ENCODE peak calls at places on chromosomes 12 and 14, in seven cellular contexts. A, U, V, L, I, G and B are unnamed samples.
A peak's percentile ranks its signal among the peaks of the same experiment; 100 is the strongest.

GRCh38 chr12:76030378-76031080 is 1.0 kb downstream of the PHLDA1 start:
- DNase-seq in A (peak; percentile 58), U (peak; percentile 34), V (peak; percentile 49), L (no peak), I (peak; percentile 80), G (no peak), B (peak; percentile 87)

GRCh38 chr12:11830298-11830937 is 180.9 kb downstream of the ETV6 start:
- DNase-seq in A (no peak), U (no peak), V (no peak), L (no peak), I (no peak), G (no peak), B (no peak)

GRCh38 chr12:12273291-12273957 is 6.6 kb upstream of the LRP6 start:
- DNase-seq in A (no peak), U (no peak), V (no peak), L (no peak), I (no peak), G (no peak), B (no peak)

GRCh38 chr14:93112891-93113677 is 2.6 kb downstream of the ITPK1 start:
- DNase-seq in A (peak; percentile 75), U (peak; percentile 75), V (peak; percentile 64), L (peak; percentile 76), I (no peak), G (peak; percentile 52), B (no peak)

GRCh38 chr12:108696111-108696995 is 35.0 kb downstream of the CORO1C start:
- DNase-seq in A (no peak), U (no peak), V (no peak), L (no peak), I (no peak), G (peak; percentile 97), B (no peak)

GRCh38 chr14:32702571-32702970 is 236.1 kb upstream of the NPAS3 start:
- DNase-seq in A (peak; percentile 24), U (no peak), V (no peak), L (no peak), I (no peak), G (no peak), B (peak; percentile 36)

GRCh38 chr12:88579941-88580871 is at the start of gene KITLG:
- DNase-seq in A (peak; percentile 88), U (peak; percentile 62), V (no peak), L (peak; percentile 80), I (peak; percentile 95), G (peak; percentile 77), B (peak; percentile 93)

GRCh38 chr14:74595006-74595735 is 16.9 kb downstream of the LTBP2 start:
- DNase-seq in A (peak; percentile 77), U (no peak), V (no peak), L (no peak), I (no peak), G (no peak), B (peak; percentile 76)

GRCh38 chr14:54711812-54712211 is 144.9 kb downstream of the SAMD4A start:
- DNase-seq in A (no peak), U (no peak), V (peak; percentile 8), L (no peak), I (no peak), G (no peak), B (no peak)

GRCh38 chr14:76467843-76468242 is 91.9 kb downstream of the ESRRB start:
- DNase-seq in A (no peak), U (no peak), V (no peak), L (no peak), I (no peak), G (no peak), B (no peak)

GRCh38 chr12:89971880-89972279 is 263.2 kb upstream of the ATP2B1 start:
- DNase-seq in A (peak; percentile 69), U (no peak), V (no peak), L (no peak), I (no peak), G (no peak), B (no peak)

GRCh38 chr12:131391399-131391798 is 319.5 kb upstream of the SFSWAP start:
- DNase-seq in A (no peak), U (no peak), V (no peak), L (no peak), I (no peak), G (no peak), B (no peak)

GRCh38 chr14:50001146-50001998 is 108.5 kb downstream of the ARF6 start:
- DNase-seq in A (no peak), U (peak; percentile 51), V (peak; percentile 80), L (peak; percentile 65), I (peak; percentile 67), G (no peak), B (peak; percentile 57)

GRCh38 chr14:27390130-27390529 is 792.3 kb upstream of the NOVA1 start:
- DNase-seq in A (no peak), U (no peak), V (no peak), L (no peak), I (no peak), G (no peak), B (no peak)

GRCh38 chr14:29738950-29739349 is 188.7 kb downstream of the PRKD1 start:
- DNase-seq in A (no peak), U (no peak), V (no peak), L (no peak), I (no peak), G (no peak), B (no peak)

GRCh38 chr14:101774814-101775213 is 13.3 kb downstream of the PPP2R5C start:
- DNase-seq in A (no peak), U (no peak), V (no peak), L (no peak), I (no peak), G (no peak), B (no peak)

GRCh38 chr14:101774006-101774755 is 12.7 kb downstream of the PPP2R5C start:
- DNase-seq in A (no peak), U (no peak), V (no peak), L (no peak), I (no peak), G (no peak), B (no peak)

GRCh38 chr14:101773378-101773777 is 11.9 kb downstream of the PPP2R5C start:
- DNase-seq in A (no peak), U (no peak), V (no peak), L (no peak), I (no peak), G (no peak), B (no peak)

GRCh38 chr14:101770183-101770582 is 8.7 kb downstream of the PPP2R5C start:
- DNase-seq in A (no peak), U (no peak), V (no peak), L (no peak), I (no peak), G (no peak), B (no peak)

GRCh38 chr14:101772770-101773169 is 11.3 kb downstream of the PPP2R5C start:
- DNase-seq in A (no peak), U (no peak), V (no peak), L (no peak), I (no peak), G (no peak), B (no peak)
- H3K27ac ChIP-seq in A (no peak overlapping the region), U (no peak overlapping the region), V (no peak overlapping the region), L (no peak overlapping the region), I (peak overlapping the region; percentile 38), G (no peak overlapping the region), B (no peak overlapping the region)

GRCh38 chr14:94292526-94292871 is 569 bp downstream of the SERPINA10 start:
- DNase-seq in A (no peak), U (no peak), V (no peak), L (no peak), I (no peak), G (no peak), B (no peak)
- H3K4me3 ChIP-seq in A (no peak overlapping the region), U (no peak overlapping the region), V (no peak overlapping the region), L (no peak overlapping the region), I (no peak overlapping the region), G (no peak overlapping the region), B (no peak overlapping the region)

DNA sequence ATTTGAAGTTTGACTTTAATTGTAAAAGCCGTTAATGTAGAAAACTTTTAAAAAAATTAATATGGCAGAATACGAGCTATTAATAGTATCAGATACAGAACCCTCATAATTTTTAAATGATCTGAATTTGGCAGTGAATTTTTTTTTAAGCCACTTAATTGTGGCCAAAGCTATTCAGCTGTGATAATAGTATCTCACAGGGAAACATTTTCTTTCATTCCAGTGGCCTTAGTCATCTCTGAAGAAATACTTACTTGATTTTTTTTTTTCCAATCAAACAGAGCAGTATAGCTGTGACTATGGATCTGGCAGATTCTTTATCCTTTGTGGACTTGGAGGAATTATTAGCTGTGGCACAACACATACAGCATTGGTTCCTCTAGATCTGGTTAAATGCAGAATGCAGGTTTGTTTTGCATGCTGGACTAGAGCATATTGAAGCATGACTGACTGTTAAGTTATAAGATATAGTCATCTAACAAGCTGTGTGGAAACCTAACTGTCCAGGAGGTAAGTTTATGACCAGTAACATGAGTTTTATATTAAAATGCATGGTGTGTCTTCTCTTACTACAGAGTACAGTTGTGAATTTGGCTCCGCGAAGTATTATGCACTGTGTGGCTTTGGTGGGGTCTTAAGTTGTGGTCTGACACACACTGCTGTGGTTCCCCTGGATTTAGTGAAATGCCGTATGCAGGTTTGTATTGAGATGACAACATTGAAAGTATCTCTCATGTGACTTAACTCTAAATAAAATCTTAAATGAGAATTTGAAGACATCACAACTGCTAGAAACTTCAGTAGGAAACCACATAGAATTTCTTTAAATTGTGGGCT is 1.9 kb downstream of the SLC25A3 start:
- DNase-seq in A (peak; percentile 72), U (no peak), V (peak; percentile 60), L (peak; percentile 25), I (no peak), G (peak; percentile 29), B (no peak)
- H3K27ac ChIP-seq in A (peak overlapping the region; percentile 67), U (peak overlapping the region; percentile 97), V (peak overlapping the region; percentile 98), L (peak overlapping the region; percentile 96), I (peak overlapping the region; percentile 95), G (no peak overlapping the region), B (peak overlapping the region; percentile 98)

GRCh38 chr12:65875635-65876034 is 51.4 kb downstream of the HMGA2 start:
- DNase-seq in A (no peak), U (no peak), V (no peak), L (no peak), I (no peak), G (no peak), B (no peak)

GRCh38 chr12:65868133-65868705 is 43.9 kb downstream of the HMGA2 start:
- DNase-seq in A (peak; percentile 59), U (no peak), V (no peak), L (no peak), I (no peak), G (peak; percentile 80), B (no peak)

GRCh38 chr12:65867428-65867827 is 43.1 kb downstream of the HMGA2 start:
- DNase-seq in A (peak; percentile 40), U (no peak), V (no peak), L (no peak), I (no peak), G (no peak), B (no peak)

GRCh38 chr12:65868878-65869277 is 44.6 kb downstream of the HMGA2 start:
- DNase-seq in A (no peak), U (no peak), V (no peak), L (no peak), I (no peak), G (no peak), B (no peak)

DNA sequence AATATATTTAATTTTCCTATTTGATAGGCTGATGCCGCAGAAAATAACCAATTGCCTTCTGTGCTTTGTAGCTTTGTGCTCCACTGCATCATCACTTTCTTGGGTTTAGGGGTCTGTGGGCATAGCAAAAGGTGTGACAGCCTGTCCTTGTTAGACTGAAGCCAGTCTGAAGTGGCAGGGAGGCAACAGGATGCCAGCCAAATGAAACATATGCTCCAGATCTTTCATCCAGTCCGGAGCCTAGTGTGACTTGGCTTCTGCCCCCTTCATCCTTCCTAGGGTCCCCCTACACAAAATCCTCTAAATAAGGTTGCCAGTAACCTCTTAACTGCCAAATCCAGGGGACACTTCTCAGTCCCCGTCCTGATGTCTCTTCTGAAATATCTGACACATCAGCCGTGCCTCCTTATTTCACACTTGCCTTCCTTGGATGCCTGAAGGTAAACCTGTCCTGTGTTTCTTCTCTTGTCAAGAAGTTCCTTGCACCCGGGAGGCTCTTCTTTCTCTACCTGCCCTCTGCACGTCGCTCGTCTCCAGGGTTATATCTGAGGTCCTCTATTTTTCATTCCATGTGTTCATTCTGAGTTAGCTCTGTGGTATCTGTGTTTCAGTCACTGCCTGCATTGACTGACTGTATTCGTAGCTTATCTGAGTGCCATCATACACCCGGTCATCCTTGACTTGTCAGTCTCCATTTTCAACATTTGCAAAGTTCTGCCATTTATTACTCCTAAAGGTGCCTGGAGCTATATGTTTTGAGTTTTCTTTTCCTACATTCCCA is 47.8 kb downstream of the HMGA2 start:
- DNase-seq in A (no peak), U (no peak), V (no peak), L (no peak), I (no peak), G (no peak), B (no peak)
- H3K4me3 ChIP-seq in A (no peak overlapping the region), U (no peak overlapping the region), V (no peak overlapping the region), L (no peak overlapping the region), I (no peak overlapping the region), G (no peak overlapping the region), B (no peak overlapping the region)